ENCODE peak calls at places on chromosomes 2 and 18, in eight cellular contexts. A is GM20000, B is neural crest cell, Q is AG09319, O is astrocyte of the spinal cord, W is left ventricle myocardium inferior, Y is endothelial cell, S is fibroblast of villous mesenchyme. N is an unnamed sample.

GRCh38 chr18:55338955-55339662 is 248.9 kb downstream of the TCF4 start:
- DNase-seq in A (no peak), B (no peak), Q (no peak), O (no peak), W (no peak), Y (no peak), S (peak; percentile 65), N (no peak)

GRCh38 chr2:170017848-170018492 is 160.0 kb upstream of the MYO3B start:
- DNase-seq in A (no peak), B (no peak), Q (no peak), O (no peak), W (peak; percentile 45), Y (no peak), S (peak; percentile 58), N (no peak)

GRCh38 chr2:241217320-241218031 is 29.0 kb downstream of the ANO7 start:
- DNase-seq in A (peak; percentile 95), B (peak; percentile 60), Q (no peak), O (peak; percentile 68), W (peak; percentile 75), Y (peak; percentile 66), S (peak; percentile 79), N (no peak)

GRCh38 chr18:75429975-75430374 is 2.5 kb upstream of the SMIM21 start:
- DNase-seq in A (no peak), B (no peak), Q (no peak), O (no peak), W (no peak), Y (no peak), S (peak; percentile 11), N (peak; percentile 55)

GRCh38 chr2:162072181-162072702 is 1.8 kb downstream of the DPP4 start:
- DNase-seq in A (peak; percentile 64), B (no peak), Q (no peak), O (peak; percentile 40), W (no peak), Y (no peak), S (peak; percentile 96), N (no peak)

GRCh38 chr2:240953426-240954425 is 44.7 kb upstream of the SNED1 start:
- DNase-seq in A (no peak), B (no peak), Q (no peak), O (no peak), W (peak; percentile 7), Y (no peak), S (no peak), N (no peak)

GRCh38 chr18:76466410-76466991 is 28.5 kb downstream of the ZNF516 start:
- DNase-seq in A (no peak), B (no peak), Q (no peak), O (no peak), W (no peak), Y (no peak), S (no peak), N (no peak)

GRCh38 chr2:85171916-85172315 is 38.7 kb downstream of the TCF7L1 start:
- DNase-seq in A (no peak), B (no peak), Q (no peak), O (no peak), W (no peak), Y (no peak), S (no peak), N (no peak)

GRCh38 chr18:3466051-3466450 is 16.1 kb downstream of the TGIF1 start:
- DNase-seq in A (no peak), B (no peak), Q (no peak), O (peak; percentile 87), W (no peak), Y (peak; percentile 24), S (peak; percentile 81), N (no peak)

GRCh38 chr2:176931588-176932563 is 280.7 kb upstream of the HNRNPA3 start:
- DNase-seq in A (peak; percentile 77), B (no peak), Q (peak; percentile 7), O (peak; percentile 34), W (no peak), Y (no peak), S (peak; percentile 55), N (no peak)

GRCh38 chr2:209044307-209044706 is 379.5 kb upstream of the MAP2 start:
- DNase-seq in A (no peak), B (no peak), Q (no peak), O (no peak), W (no peak), Y (no peak), S (no peak), N (no peak)

GRCh38 chr2:191228861-191229260 is 16.3 kb upstream of the MYO1B start:
- DNase-seq in A (no peak), B (no peak), Q (no peak), O (no peak), W (peak; percentile 65), Y (no peak), S (no peak), N (no peak)

GRCh38 chr2:231713738-231714638 is 5.7 kb downstream of the PTMA start:
- DNase-seq in A (peak; percentile 77), B (peak; percentile 92), Q (peak; percentile 57), O (peak; percentile 88), W (peak; percentile 87), Y (peak; percentile 88), S (peak; percentile 87), N (peak; percentile 87)

GRCh38 chr2:48398285-48399135 is 131.4 kb upstream of the STON1 start:
- DNase-seq in A (no peak), B (peak; percentile 25), Q (no peak), O (no peak), W (no peak), Y (no peak), S (no peak), N (no peak)

GRCh38 chr18:34153711-34154110 is 71.0 kb downstream of the NOL4 start:
- DNase-seq in A (no peak), B (no peak), Q (no peak), O (peak; percentile 28), W (no peak), Y (no peak), S (peak; percentile 8), N (no peak)

GRCh38 chr2:196987298-196987653 is 60.8 kb upstream of the PGAP1 start:
- DNase-seq in A (no peak), B (no peak), Q (no peak), O (no peak), W (no peak), Y (no peak), S (peak; percentile 37), N (no peak)

GRCh38 chr2:1915196-1915595 is 170.9 kb upstream of the PXDN start:
- DNase-seq in A (no peak), B (no peak), Q (no peak), O (no peak), W (no peak), Y (no peak), S (no peak), N (no peak)

GRCh38 chr2:112888350-112888749 is 22.6 kb upstream of the IL37 start:
- DNase-seq in A (peak; percentile 33), B (no peak), Q (no peak), O (no peak), W (no peak), Y (no peak), S (no peak), N (no peak)

GRCh38 chr2:112887904-112888303 is 23.1 kb upstream of the IL37 start:
- DNase-seq in A (no peak), B (no peak), Q (no peak), O (no peak), W (no peak), Y (no peak), S (no peak), N (no peak)

GRCh38 chr2:112889976-112890375 is 21.0 kb upstream of the IL37 start:
- DNase-seq in A (no peak), B (no peak), Q (no peak), O (no peak), W (no peak), Y (no peak), S (no peak), N (no peak)

GRCh38 chr2:112893801-112894200 is 17.2 kb upstream of the IL37 start:
- DNase-seq in A (no peak), B (no peak), Q (no peak), O (no peak), W (no peak), Y (no peak), S (no peak), N (no peak)

GRCh38 chr2:112891333-112891950 is 19.5 kb upstream of the IL37 start:
- DNase-seq in A (no peak), B (no peak), Q (no peak), O (no peak), W (no peak), Y (no peak), S (no peak), N (peak; percentile 55)
- TF ChIP-seq CTCF in A (no peak), B (no peak), Q (no peak), O (no peak), W (no peak), Y (no peak), S (no peak), N (no peak)

GRCh38 chr18:57135705-57136104 is 11.2 kb upstream of the BOD1L2 start:
- DNase-seq in A (no peak), B (no peak), Q (no peak), O (no peak), W (no peak), Y (no peak), S (no peak), N (no peak)
- TF ChIP-seq CTCF in A (no peak), B (peak; percentile 45), Q (no peak), O (peak; percentile 1), W (no peak), Y (peak; percentile 49), S (no peak), N (peak; percentile 38)

DNA sequence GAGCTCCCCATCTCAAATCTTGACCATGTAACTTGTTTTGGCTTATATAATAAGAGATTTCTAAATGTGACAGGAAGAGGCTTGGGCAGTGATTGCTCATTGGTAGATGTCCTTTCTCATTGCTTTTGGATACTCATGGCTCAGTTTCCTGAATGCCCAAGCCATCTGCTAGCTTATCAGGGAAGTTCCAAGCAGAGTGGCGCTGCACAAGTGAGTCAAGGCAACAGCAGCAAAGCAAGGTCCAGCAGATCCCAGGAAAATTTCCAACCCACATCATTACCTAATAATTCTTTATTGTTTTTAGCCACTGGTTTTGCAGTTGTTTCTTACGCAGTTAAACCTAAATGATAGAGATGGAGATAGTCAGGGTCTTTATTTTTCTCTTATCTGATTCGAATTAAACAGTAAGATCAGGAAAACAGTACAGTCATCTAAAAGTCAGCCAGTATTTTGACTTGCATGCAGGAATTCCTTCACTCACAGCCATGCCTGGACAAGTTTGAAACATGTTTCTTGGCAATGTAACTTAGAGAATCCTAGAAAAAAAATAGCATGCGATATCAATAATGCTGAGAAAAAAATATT is 349.7 kb upstream of the TMEFF2 start:
- DNase-seq in A (no peak), B (no peak), Q (no peak), O (peak; percentile 46), W (no peak), Y (no peak), S (no peak), N (no peak)
- TF ChIP-seq CTCF in A (no peak), B (no peak), Q (no peak), O (no peak), W (no peak), Y (no peak), S (no peak), N (no peak)

DNA sequence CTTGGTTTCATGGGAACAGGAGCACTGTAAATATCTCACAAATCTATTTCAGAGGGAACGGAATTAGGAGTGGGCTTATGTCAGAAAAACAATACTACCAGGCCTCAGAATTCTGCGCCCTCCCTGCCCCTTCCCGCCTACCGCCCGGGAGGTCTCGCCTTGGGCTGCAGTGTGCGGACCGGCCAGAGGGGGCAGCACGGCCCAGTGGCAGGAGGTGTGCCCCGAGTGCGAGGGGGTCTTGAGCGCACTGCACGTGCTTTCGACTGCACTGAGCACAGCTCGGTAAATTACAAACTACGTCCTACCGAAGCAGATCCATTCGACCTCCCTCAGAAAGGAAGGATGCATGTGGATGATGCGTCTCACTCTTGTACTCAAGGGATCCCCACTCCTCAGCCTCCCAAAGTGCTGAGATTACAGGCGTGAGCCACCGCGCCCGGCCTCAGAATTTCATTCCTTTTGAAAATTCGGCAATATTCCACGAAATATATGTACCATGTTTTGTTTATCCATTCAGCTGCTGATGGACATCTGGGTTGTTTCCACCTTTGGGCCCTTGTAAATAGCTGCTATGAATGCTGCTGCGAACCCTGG is 297.0 kb downstream of the BCL2 start:
- DNase-seq in A (no peak), B (peak; percentile 36), Q (no peak), O (no peak), W (no peak), Y (peak; percentile 67), S (no peak), N (no peak)
- TF ChIP-seq CTCF in A (peak; percentile 19), B (peak; percentile 61), Q (peak; percentile 14), O (peak; percentile 52), W (peak; percentile 62), Y (peak; percentile 75), S (peak; percentile 64), N (peak; percentile 79)